ENCODE peak calls at places on chromosomes 4 and X, in nine cellular contexts. G is NCI-H524 treated with DMSO at 0.1 percent for 48 hours; P is epithelial cell of proximal tubule; Q is stimulated activated CD4-positive, alpha-beta T cell treated with anti-CD3 and anti-CD28 coated beads, Interleukin-4, amount 100 ng/mL, for 4 hours; Z is CD8-positive, alpha-beta T cell; W is HCEC 1CT; M is activated CD8-positive, alpha-beta memory T cell treated with anti-CD3 and anti-CD28 coated beads for 48 hours; D is neural crest cell; C is stimulated activated CD8-positive, alpha-beta memory T cell treated with anti-CD3 and anti-CD28 coated beads, Interleukin-7, amount 100 ng/mL, for 1 hour. K is an unnamed sample.

GRCh38 chr4:176207839-176208238 is 12.5 kb upstream of the SPATA4 start:
- DNase-seq in G (no peak), P (no peak), Q (no peak), Z (no peak), W (no peak), M (no peak), D (no peak), C (no peak), K (no peak)

GRCh38 chrX:49977319-49978090 is 55.1 kb downstream of the CLCN5 start:
- DNase-seq in G (peak), P (no peak), Q (no peak), Z (no peak), W (no peak), M (no peak), D (no peak), C (no peak), K (no peak)

GRCh38 chrX:51917600-51917999 is 24.2 kb downstream of the MAGED1 start:
- DNase-seq in G (no peak), P (no peak), Q (no peak), Z (no peak), W (no peak), M (no peak), D (no peak), C (no peak), K (no peak)

GRCh38 chrX:373641-374471 is 12.9 kb downstream of the PPP2R3B start:
- DNase-seq in G (no peak), P (no peak), Q (peak), Z (no peak), W (no peak), M (no peak), D (peak), C (no peak), K (no peak)

GRCh38 chr4:4607336-4608213 is 65.7 kb upstream of the STX18 start:
- DNase-seq in G (no peak), P (no peak), Q (no peak), Z (no peak), W (no peak), M (no peak), D (no peak), C (no peak), K (no peak)

GRCh38 chrX:40098264-40099045 is 697 bp upstream of the BCOR start:
- DNase-seq in G (no peak), P (no peak), Q (peak), Z (peak), W (peak), M (no peak), D (no peak), C (no peak), K (no peak)

GRCh38 chr4:148961526-148961925 is 519.3 kb upstream of the NR3C2 start:
- DNase-seq in G (no peak), P (no peak), Q (no peak), Z (no peak), W (no peak), M (no peak), D (no peak), C (no peak), K (no peak)

GRCh38 chrX:65932173-65933084 is 107.5 kb downstream of the VSIG4 start:
- DNase-seq in G (no peak), P (peak), Q (peak), Z (no peak), W (no peak), M (no peak), D (peak), C (no peak), K (no peak)

GRCh38 chr4:40998680-40999358 is 215.5 kb downstream of the APBB2 start:
- DNase-seq in G (no peak), P (no peak), Q (no peak), Z (no peak), W (no peak), M (no peak), D (no peak), C (no peak), K (no peak)

GRCh38 chr4:10527438-10527837 is 70.2 kb upstream of the ZNF518B start:
- DNase-seq in G (no peak), P (no peak), Q (no peak), Z (no peak), W (no peak), M (no peak), D (no peak), C (no peak), K (no peak)

GRCh38 chrX:7072856-7073255 is 74.7 kb upstream of the STS start:
- DNase-seq in G (no peak), P (no peak), Q (no peak), Z (no peak), W (no peak), M (no peak), D (no peak), C (no peak), K (no peak)

GRCh38 chrX:38341442-38341841 is 11.0 kb upstream of the OTC start:
- DNase-seq in G (no peak), P (no peak), Q (no peak), Z (no peak), W (no peak), M (no peak), D (no peak), C (no peak), K (no peak)

GRCh38 chrX:108945883-108946523 is 209.6 kb upstream of the IRS4 start:
- DNase-seq in G (no peak), P (no peak), Q (no peak), Z (no peak), W (no peak), M (no peak), D (no peak), C (no peak), K (no peak)

GRCh38 chr4:3480528-3481112 is 17.5 kb downstream of the DOK7 start:
- DNase-seq in G (no peak), P (no peak), Q (peak), Z (peak), W (peak), M (peak), D (peak), C (peak), K (peak)

GRCh38 chr4:101933855-101934254 is 143.3 kb downstream of the BANK1 start:
- DNase-seq in G (no peak), P (no peak), Q (no peak), Z (no peak), W (no peak), M (no peak), D (no peak), C (no peak), K (no peak)

GRCh38 chr4:6972375-6972650 is 62.7 kb downstream of the TBC1D14 start:
- DNase-seq in G (no peak), P (no peak), Q (no peak), Z (no peak), W (no peak), M (no peak), D (no peak), C (no peak), K (no peak)

GRCh38 chr4:57303012-57303751 is 193.0 kb upstream of the IGFBP7 start:
- DNase-seq in G (no peak), P (no peak), Q (no peak), Z (no peak), W (no peak), M (no peak), D (no peak), C (no peak), K (no peak)

GRCh38 chr4:173415092-173415491 is 16.2 kb upstream of the SCRG1 start:
- DNase-seq in G (no peak), P (no peak), Q (no peak), Z (no peak), W (no peak), M (no peak), D (no peak), C (no peak), K (no peak)

GRCh38 chr4:86249074-86249473 is 110.8 kb downstream of the MAPK10 start:
- DNase-seq in G (no peak), P (no peak), Q (no peak), Z (no peak), W (no peak), M (no peak), D (no peak), C (no peak), K (no peak)

GRCh38 chr4:55132775-55133174 is 7.4 kb upstream of the KDR start:
- DNase-seq in G (no peak), P (no peak), Q (no peak), Z (no peak), W (no peak), M (no peak), D (no peak), C (no peak), K (no peak)

GRCh38 chr4:25088342-25088952 is 57.7 kb upstream of the LGI2 start:
- DNase-seq in G (no peak), P (no peak), Q (no peak), Z (no peak), W (no peak), M (no peak), D (no peak), C (no peak), K (no peak)

GRCh38 chr4:153428816-153429592 is 37.2 kb upstream of the TMEM131L start:
- DNase-seq in G (no peak), P (no peak), Q (no peak), Z (no peak), W (no peak), M (no peak), D (no peak), C (no peak), K (no peak)

GRCh38 chrX:72245461-72246089 is 6.7 kb upstream of the ERCC6L start:
- DNase-seq in G (no peak), P (no peak), Q (peak), Z (no peak), W (peak), M (no peak), D (peak), C (peak), K (no peak)

GRCh38 chr4:7630559-7631287 is 196.0 kb upstream of the PSAPL1 start:
- DNase-seq in G (no peak), P (peak), Q (no peak), Z (no peak), W (peak), M (no peak), D (no peak), C (no peak), K (peak)

GRCh38 chr4:907103-907400 is 25.1 kb downstream of the GAK start:
- DNase-seq in G (no peak), P (no peak), Q (no peak), Z (no peak), W (no peak), M (no peak), D (no peak), C (no peak), K (no peak)

GRCh38 chrX:122504026-122504425 is 680.1 kb upstream of the GRIA3 start:
- DNase-seq in G (no peak), P (no peak), Q (no peak), Z (no peak), W (no peak), M (no peak), D (no peak), C (no peak), K (no peak)

GRCh38 chr4:99645036-99645435 is 12.6 kb downstream of the C4orf54 start:
- DNase-seq in G (no peak), P (no peak), Q (no peak), Z (no peak), W (no peak), M (no peak), D (no peak), C (no peak), K (no peak)

GRCh38 chrX:106397788-106398538 is 213.8 kb upstream of the RADX start:
- DNase-seq in G (peak), P (no peak), Q (no peak), Z (no peak), W (peak), M (no peak), D (no peak), C (no peak), K (no peak)

GRCh38 chr4:16360694-16361262 is 134.5 kb upstream of the TAPT1 start:
- DNase-seq in G (no peak), P (no peak), Q (no peak), Z (no peak), W (no peak), M (no peak), D (no peak), C (no peak), K (no peak)

GRCh38 chr4:182449186-182449880 is 206.1 kb downstream of the TENM3 start:
- DNase-seq in G (no peak), P (no peak), Q (no peak), Z (no peak), W (peak), M (no peak), D (no peak), C (no peak), K (no peak)

GRCh38 chrX:45445745-45446412 is 245.2 kb upstream of the DIPK2B start:
- DNase-seq in G (no peak), P (peak), Q (no peak), Z (no peak), W (peak), M (no peak), D (no peak), C (no peak), K (no peak)

GRCh38 chr4:137558951-137559350 is 26.7 kb upstream of the PCDH18 start:
- DNase-seq in G (no peak), P (no peak), Q (no peak), Z (no peak), W (peak), M (no peak), D (no peak), C (no peak), K (no peak)

GRCh38 chr4:98996056-98996941 is 778 bp downstream of the METAP1 start:
- DNase-seq in G (no peak), P (no peak), Q (peak), Z (no peak), W (peak), M (no peak), D (no peak), C (no peak), K (peak)

GRCh38 chrX:42948723-42949122 is 170.8 kb upstream of the PPP1R2C start:
- DNase-seq in G (no peak), P (no peak), Q (peak), Z (no peak), W (no peak), M (no peak), D (no peak), C (no peak), K (no peak)

GRCh38 chr4:112753333-112753732 is 116.4 kb downstream of the LARP7 start:
- DNase-seq in G (no peak), P (no peak), Q (no peak), Z (no peak), W (no peak), M (no peak), D (no peak), C (no peak), K (no peak)

GRCh38 chr4:138562544-138562961 is 320.4 kb upstream of the SLC7A11 start:
- DNase-seq in G (no peak), P (no peak), Q (no peak), Z (no peak), W (no peak), M (no peak), D (no peak), C (no peak), K (no peak)

GRCh38 chr4:123599920-123600394 is 203.4 kb downstream of the SPRY1 start:
- DNase-seq in G (no peak), P (peak), Q (peak), Z (peak), W (no peak), M (peak), D (peak), C (peak), K (no peak)